ENCODE peak calls at places on chromosomes 4 and X, in nine cellular contexts. One of them, this sample, is unnamed.

GRCh38 chr4:176359590-176359989 is 39.8 kb downstream of the SPCS3 start:
- DNase-seq in psoas muscle: no peak
- DNase-seq in fibroblast of mammary gland: peak
- DNase-seq in endothelial cell: no peak
- DNase-seq in colonic mucosa: no peak
- DNase-seq in H9: no peak
- DNase-seq in upper lobe of left lung: no peak
- DNase-seq in neural progenitor cell: no peak
- DNase-seq in GM10248: no peak
- DNase-seq in this sample: no peak

GRCh38 chrX:40778861-40779575 is 43.7 kb upstream of the MED14 start:
- DNase-seq in psoas muscle: no peak
- DNase-seq in fibroblast of mammary gland: peak
- DNase-seq in endothelial cell: no peak
- DNase-seq in colonic mucosa: no peak
- DNase-seq in H9: no peak
- DNase-seq in upper lobe of left lung: no peak
- DNase-seq in neural progenitor cell: no peak
- DNase-seq in GM10248: no peak
- DNase-seq in this sample: no peak

GRCh38 chr4:61180405-61180804 is 19.7 kb upstream of the ADGRL3 start:
- DNase-seq in psoas muscle: no peak
- DNase-seq in fibroblast of mammary gland: no peak
- DNase-seq in endothelial cell: no peak
- DNase-seq in colonic mucosa: no peak
- DNase-seq in H9: no peak
- DNase-seq in upper lobe of left lung: no peak
- DNase-seq in neural progenitor cell: no peak
- DNase-seq in GM10248: no peak
- DNase-seq in this sample: no peak

GRCh38 chr4:168197926-168198325 is 105.6 kb downstream of the ANXA10 start:
- DNase-seq in psoas muscle: no peak
- DNase-seq in fibroblast of mammary gland: peak
- DNase-seq in endothelial cell: no peak
- DNase-seq in colonic mucosa: no peak
- DNase-seq in H9: no peak
- DNase-seq in upper lobe of left lung: no peak
- DNase-seq in neural progenitor cell: no peak
- DNase-seq in GM10248: no peak
- DNase-seq in this sample: no peak

GRCh38 chr4:5101571-5101970 is 50.3 kb downstream of the STK32B start:
- DNase-seq in psoas muscle: no peak
- DNase-seq in fibroblast of mammary gland: no peak
- DNase-seq in endothelial cell: no peak
- DNase-seq in colonic mucosa: no peak
- DNase-seq in H9: no peak
- DNase-seq in upper lobe of left lung: no peak
- DNase-seq in neural progenitor cell: no peak
- DNase-seq in GM10248: no peak
- DNase-seq in this sample: no peak

GRCh38 chr4:16532240-16532990 is 306.1 kb upstream of the TAPT1 start:
- DNase-seq in psoas muscle: no peak
- DNase-seq in fibroblast of mammary gland: peak
- DNase-seq in endothelial cell: no peak
- DNase-seq in colonic mucosa: no peak
- DNase-seq in H9: no peak
- DNase-seq in upper lobe of left lung: peak
- DNase-seq in neural progenitor cell: no peak
- DNase-seq in GM10248: no peak
- DNase-seq in this sample: no peak

GRCh38 chrX:16958356-16958755 is 11.9 kb downstream of the REPS2 start:
- DNase-seq in psoas muscle: no peak
- DNase-seq in fibroblast of mammary gland: no peak
- DNase-seq in endothelial cell: no peak
- DNase-seq in colonic mucosa: no peak
- DNase-seq in H9: peak
- DNase-seq in upper lobe of left lung: no peak
- DNase-seq in neural progenitor cell: peak
- DNase-seq in GM10248: no peak
- DNase-seq in this sample: no peak

GRCh38 chr4:186020793-186021407 is 48.1 kb upstream of the TLR3 start:
- DNase-seq in psoas muscle: no peak
- DNase-seq in fibroblast of mammary gland: no peak
- DNase-seq in endothelial cell: no peak
- DNase-seq in colonic mucosa: no peak
- DNase-seq in H9: no peak
- DNase-seq in upper lobe of left lung: no peak
- DNase-seq in neural progenitor cell: no peak
- DNase-seq in GM10248: no peak
- DNase-seq in this sample: no peak

GRCh38 chr4:80387390-80388283 is 52.1 kb downstream of the CFAP299 start:
- DNase-seq in psoas muscle: no peak
- DNase-seq in fibroblast of mammary gland: no peak
- DNase-seq in endothelial cell: no peak
- DNase-seq in colonic mucosa: no peak
- DNase-seq in H9: no peak
- DNase-seq in upper lobe of left lung: no peak
- DNase-seq in neural progenitor cell: no peak
- DNase-seq in GM10248: no peak
- DNase-seq in this sample: no peak

GRCh38 chrX:113804293-113804692 is 779.6 kb upstream of the HTR2C start:
- DNase-seq in psoas muscle: no peak
- DNase-seq in fibroblast of mammary gland: no peak
- DNase-seq in endothelial cell: no peak
- DNase-seq in colonic mucosa: no peak
- DNase-seq in H9: peak
- DNase-seq in upper lobe of left lung: no peak
- DNase-seq in neural progenitor cell: no peak
- DNase-seq in GM10248: no peak
- DNase-seq in this sample: no peak

GRCh38 chrX:154443479-154443910 is 446 bp upstream of the FAM50A start:
- DNase-seq in psoas muscle: no peak
- DNase-seq in fibroblast of mammary gland: no peak
- DNase-seq in endothelial cell: no peak
- DNase-seq in colonic mucosa: no peak
- DNase-seq in H9: no peak
- DNase-seq in upper lobe of left lung: no peak
- DNase-seq in neural progenitor cell: peak
- DNase-seq in GM10248: no peak
- DNase-seq in this sample: no peak

GRCh38 chr4:83831588-83831987 is 295.7 kb downstream of the GPAT3 start:
- DNase-seq in psoas muscle: no peak
- DNase-seq in fibroblast of mammary gland: peak
- DNase-seq in endothelial cell: no peak
- DNase-seq in colonic mucosa: no peak
- DNase-seq in H9: no peak
- DNase-seq in upper lobe of left lung: no peak
- DNase-seq in neural progenitor cell: no peak
- DNase-seq in GM10248: no peak
- DNase-seq in this sample: no peak

GRCh38 chr4:101981756-101982155 is 191.2 kb downstream of the BANK1 start:
- DNase-seq in psoas muscle: no peak
- DNase-seq in fibroblast of mammary gland: no peak
- DNase-seq in endothelial cell: no peak
- DNase-seq in colonic mucosa: no peak
- DNase-seq in H9: no peak
- DNase-seq in upper lobe of left lung: peak
- DNase-seq in neural progenitor cell: peak
- DNase-seq in GM10248: no peak
- DNase-seq in this sample: no peak

GRCh38 chrX:40100537-40101429 is 3.0 kb upstream of the BCOR start:
- DNase-seq in psoas muscle: no peak
- DNase-seq in fibroblast of mammary gland: no peak
- DNase-seq in endothelial cell: no peak
- DNase-seq in colonic mucosa: no peak
- DNase-seq in H9: peak
- DNase-seq in upper lobe of left lung: no peak
- DNase-seq in neural progenitor cell: peak
- DNase-seq in GM10248: no peak
- DNase-seq in this sample: no peak

GRCh38 chr4:185096032-185096653 is 46.9 kb upstream of the SLC25A4 start:
- DNase-seq in psoas muscle: no peak
- DNase-seq in fibroblast of mammary gland: peak
- DNase-seq in endothelial cell: peak
- DNase-seq in colonic mucosa: peak
- DNase-seq in H9: no peak
- DNase-seq in upper lobe of left lung: no peak
- DNase-seq in neural progenitor cell: peak
- DNase-seq in GM10248: peak
- DNase-seq in this sample: peak

GRCh38 chr4:139672215-139672614 is 6.6 kb downstream of the MGST2 start:
- DNase-seq in psoas muscle: no peak
- DNase-seq in fibroblast of mammary gland: no peak
- DNase-seq in endothelial cell: no peak
- DNase-seq in colonic mucosa: no peak
- DNase-seq in H9: no peak
- DNase-seq in upper lobe of left lung: no peak
- DNase-seq in neural progenitor cell: no peak
- DNase-seq in GM10248: no peak
- DNase-seq in this sample: no peak

GRCh38 chrX:109281478-109282275 is 200.2 kb downstream of the GUCY2F start:
- DNase-seq in psoas muscle: no peak
- DNase-seq in fibroblast of mammary gland: no peak
- DNase-seq in endothelial cell: no peak
- DNase-seq in colonic mucosa: no peak
- DNase-seq in H9: no peak
- DNase-seq in upper lobe of left lung: no peak
- DNase-seq in neural progenitor cell: peak
- DNase-seq in GM10248: no peak
- DNase-seq in this sample: no peak

GRCh38 chr4:56320293-56320692 is 67.0 kb downstream of the AASDH start:
- DNase-seq in psoas muscle: no peak
- DNase-seq in fibroblast of mammary gland: peak
- DNase-seq in endothelial cell: no peak
- DNase-seq in colonic mucosa: no peak
- DNase-seq in H9: no peak
- DNase-seq in upper lobe of left lung: no peak
- DNase-seq in neural progenitor cell: no peak
- DNase-seq in GM10248: no peak
- DNase-seq in this sample: no peak

GRCh38 chr4:56324011-56324610 is 63.2 kb downstream of the AASDH start:
- DNase-seq in psoas muscle: no peak
- DNase-seq in fibroblast of mammary gland: peak
- DNase-seq in endothelial cell: no peak
- DNase-seq in colonic mucosa: no peak
- DNase-seq in H9: no peak
- DNase-seq in upper lobe of left lung: no peak
- DNase-seq in neural progenitor cell: no peak
- DNase-seq in GM10248: no peak
- DNase-seq in this sample: no peak

GRCh38 chr4:56323386-56323785 is 63.9 kb downstream of the AASDH start:
- DNase-seq in psoas muscle: no peak
- DNase-seq in fibroblast of mammary gland: no peak
- DNase-seq in endothelial cell: no peak
- DNase-seq in colonic mucosa: no peak
- DNase-seq in H9: no peak
- DNase-seq in upper lobe of left lung: no peak
- DNase-seq in neural progenitor cell: no peak
- DNase-seq in GM10248: no peak
- DNase-seq in this sample: no peak

GRCh38 chr4:56316011-56316650 is 71.2 kb downstream of the AASDH start:
- DNase-seq in psoas muscle: no peak
- DNase-seq in fibroblast of mammary gland: no peak
- DNase-seq in endothelial cell: no peak
- DNase-seq in colonic mucosa: no peak
- DNase-seq in H9: no peak
- DNase-seq in upper lobe of left lung: no peak
- DNase-seq in neural progenitor cell: no peak
- DNase-seq in GM10248: no peak
- DNase-seq in this sample: no peak

GRCh38 chr4:56321246-56321645 is 66.0 kb downstream of the AASDH start:
- DNase-seq in psoas muscle: no peak
- DNase-seq in fibroblast of mammary gland: peak
- DNase-seq in endothelial cell: no peak
- DNase-seq in colonic mucosa: no peak
- DNase-seq in H9: no peak
- DNase-seq in upper lobe of left lung: no peak
- DNase-seq in neural progenitor cell: no peak
- DNase-seq in GM10248: no peak
- DNase-seq in this sample: no peak
- TF ChIP-seq CTCF in psoas muscle: no peak
- TF ChIP-seq CTCF in fibroblast of mammary gland: no peak
- TF ChIP-seq CTCF in endothelial cell: no peak
- TF ChIP-seq CTCF in colonic mucosa: no peak
- TF ChIP-seq CTCF in H9: no peak
- TF ChIP-seq CTCF in upper lobe of left lung: no peak
- TF ChIP-seq CTCF in neural progenitor cell: no peak
- TF ChIP-seq CTCF in GM10248: no peak
- TF ChIP-seq CTCF in this sample: no peak

GRCh38 chrX:15056044-15056443 is 182.8 kb downstream of the MOSPD2 start:
- DNase-seq in psoas muscle: no peak
- DNase-seq in fibroblast of mammary gland: no peak
- DNase-seq in endothelial cell: no peak
- DNase-seq in colonic mucosa: no peak
- DNase-seq in H9: no peak
- DNase-seq in upper lobe of left lung: no peak
- DNase-seq in neural progenitor cell: no peak
- DNase-seq in GM10248: no peak
- DNase-seq in this sample: no peak

GRCh38 chrX:15055146-15055930 is 182.1 kb downstream of the MOSPD2 start:
- DNase-seq in psoas muscle: no peak
- DNase-seq in fibroblast of mammary gland: no peak
- DNase-seq in endothelial cell: no peak
- DNase-seq in colonic mucosa: no peak
- DNase-seq in H9: no peak
- DNase-seq in upper lobe of left lung: no peak
- DNase-seq in neural progenitor cell: no peak
- DNase-seq in GM10248: no peak
- DNase-seq in this sample: no peak

GRCh38 chrX:15050395-15050794 is 177.2 kb downstream of the MOSPD2 start:
- DNase-seq in psoas muscle: no peak
- DNase-seq in fibroblast of mammary gland: no peak
- DNase-seq in endothelial cell: no peak
- DNase-seq in colonic mucosa: no peak
- DNase-seq in H9: no peak
- DNase-seq in upper lobe of left lung: no peak
- DNase-seq in neural progenitor cell: no peak
- DNase-seq in GM10248: no peak
- DNase-seq in this sample: no peak
- TF ChIP-seq CTCF in psoas muscle: no peak
- TF ChIP-seq CTCF in fibroblast of mammary gland: no peak
- TF ChIP-seq CTCF in endothelial cell: no peak
- TF ChIP-seq CTCF in colonic mucosa: no peak
- TF ChIP-seq CTCF in H9: peak
- TF ChIP-seq CTCF in upper lobe of left lung: no peak
- TF ChIP-seq CTCF in neural progenitor cell: peak
- TF ChIP-seq CTCF in GM10248: no peak
- TF ChIP-seq CTCF in this sample: no peak

GRCh38 chr4:93865650-93866049 is 37.1 kb downstream of the ATOH1 start:
- DNase-seq in psoas muscle: no peak
- DNase-seq in fibroblast of mammary gland: no peak
- DNase-seq in endothelial cell: no peak
- DNase-seq in colonic mucosa: no peak
- DNase-seq in H9: no peak
- DNase-seq in upper lobe of left lung: no peak
- DNase-seq in neural progenitor cell: no peak
- DNase-seq in GM10248: no peak
- DNase-seq in this sample: no peak
- TF ChIP-seq CTCF in psoas muscle: no peak
- TF ChIP-seq CTCF in fibroblast of mammary gland: no peak
- TF ChIP-seq CTCF in endothelial cell: peak
- TF ChIP-seq CTCF in colonic mucosa: no peak
- TF ChIP-seq CTCF in H9: peak
- TF ChIP-seq CTCF in upper lobe of left lung: no peak
- TF ChIP-seq CTCF in neural progenitor cell: peak
- TF ChIP-seq CTCF in GM10248: no peak
- TF ChIP-seq CTCF in this sample: no peak

GRCh38 chrX:118644378-118644777 is 83.0 kb upstream of the IL13RA1 start:
- DNase-seq in psoas muscle: no peak
- DNase-seq in fibroblast of mammary gland: peak
- DNase-seq in endothelial cell: no peak
- DNase-seq in colonic mucosa: no peak
- DNase-seq in H9: no peak
- DNase-seq in upper lobe of left lung: no peak
- DNase-seq in neural progenitor cell: no peak
- DNase-seq in GM10248: no peak
- DNase-seq in this sample: no peak
- TF ChIP-seq CTCF in psoas muscle: peak
- TF ChIP-seq CTCF in fibroblast of mammary gland: peak
- TF ChIP-seq CTCF in endothelial cell: peak
- TF ChIP-seq CTCF in colonic mucosa: peak
- TF ChIP-seq CTCF in H9: peak
- TF ChIP-seq CTCF in upper lobe of left lung: no peak
- TF ChIP-seq CTCF in neural progenitor cell: peak
- TF ChIP-seq CTCF in GM10248: peak
- TF ChIP-seq CTCF in this sample: no peak